ENCODE peak calls at places on chromosomes 12 and 14, in seven cellular contexts. B is IMR-90, I is H1, C is H9, Z is neuronal stem cell, V is mesendoderm, Q is trophoblast cell. D is an unnamed sample.

GRCh38 chr12:127928615-127929014 is 338.4 kb upstream of the TMEM132C start:
- DNase-seq in V (no peak), C (no peak), B (no peak), Q (no peak), Z (no peak), I (no peak), D (peak)

GRCh38 chr12:54217774-54218221 is 29.0 kb upstream of the SMUG1 start:
- DNase-seq in I (peak), B (no peak), Q (no peak), V (peak), Z (no peak), C (peak), D (no peak)

GRCh38 chr12:10153271-10154144 is 18.4 kb downstream of the OLR1 start:
- DNase-seq in I (peak), Q (peak), C (peak), V (peak), B (peak), Z (peak), D (peak)

GRCh38 chr12:110048242-110049027 is at the start of gene C12orf76:
- DNase-seq in V (peak), C (peak), Q (peak), B (peak), I (peak), Z (peak), D (peak)

GRCh38 chr14:91927216-91927615 is 20.3 kb downstream of the FBLN5 start:
- DNase-seq in B (peak), Z (no peak), I (no peak), V (no peak), C (no peak), Q (no peak), D (no peak)

GRCh38 chr14:32560213-32560857 is 231.2 kb downstream of the AKAP6 start:
- DNase-seq in B (peak), C (peak), V (peak), I (peak), Z (peak), Q (peak), D (peak)

GRCh38 chr14:96888593-96888992 is 91.4 kb downstream of the VRK1 start:
- DNase-seq in V (peak), Q (no peak), I (no peak), C (no peak), Z (peak), B (no peak), D (no peak)

GRCh38 chr14:102182190-102182589 is 42.5 kb downstream of the WDR20 start:
- DNase-seq in V (no peak), I (no peak), C (no peak), Z (no peak), Q (no peak), B (peak), D (peak)

GRCh38 chr12:52093346-52093745 is 13.8 kb downstream of the SMIM41 start:
- DNase-seq in V (no peak), B (no peak), Z (no peak), C (no peak), Q (no peak), I (no peak), D (no peak)

GRCh38 chr14:67532998-67533753 is at the start of gene PLEKHH1:
- DNase-seq in C (peak), Z (peak), V (peak), I (peak), Q (peak), B (peak), D (peak)

GRCh38 chr14:28704153-28704552 is 62.4 kb upstream of the FOXG1 start:
- DNase-seq in V (no peak), Q (no peak), B (no peak), C (no peak), Z (no peak), I (no peak), D (no peak)

GRCh38 chr12:4109826-4110225 is 163.7 kb upstream of the CCND2 start:
- DNase-seq in C (no peak), Q (no peak), I (peak), V (no peak), B (no peak), Z (no peak), D (no peak)

GRCh38 chr12:6267007-6267721 is 43.3 kb upstream of the PLEKHG6 start:
- DNase-seq in Z (no peak), C (no peak), B (peak), V (no peak), I (no peak), Q (peak), D (no peak)

GRCh38 chr12:53829130-53829529 is 77.4 kb upstream of the CISTR start:
- DNase-seq in C (no peak), I (no peak), Q (no peak), Z (no peak), V (no peak), B (no peak), D (no peak)

GRCh38 chr12:25800101-25800500 is 158.4 kb upstream of the RASSF8 start:
- DNase-seq in B (peak), Q (no peak), C (no peak), Z (no peak), V (no peak), I (no peak), D (no peak)

GRCh38 chr14:37139710-37140109 is 32.7 kb downstream of the SLC25A21 start:
- DNase-seq in Q (no peak), I (no peak), Z (no peak), B (no peak), V (no peak), C (no peak), D (no peak)

GRCh38 chr12:93377252-93377542 is 528 bp upstream of the NUDT4 start:
- DNase-seq in Z (no peak), I (no peak), V (no peak), C (no peak), Q (no peak), B (no peak), D (no peak)

GRCh38 chr14:53515264-53515663 is 362.1 kb upstream of the DDHD1 start:
- DNase-seq in C (no peak), B (peak), V (no peak), Q (no peak), I (no peak), Z (no peak), D (peak)

GRCh38 chr14:81169711-81170103 is 51.1 kb downstream of the GTF2A1 start:
- DNase-seq in B (peak), C (peak), I (no peak), V (peak), Q (no peak), Z (no peak), D (peak)

GRCh38 chr14:65095633-65096205 is 6.6 kb downstream of the MAX start:
- DNase-seq in I (no peak), C (no peak), Q (no peak), Z (no peak), V (no peak), B (peak), D (peak)

GRCh38 chr12:131929530-131930456 is 717 bp downstream of the PUS1 start:
- DNase-seq in C (peak), Q (no peak), I (no peak), B (peak), Z (no peak), V (peak), D (peak)

GRCh38 chr12:113098428-113099028 is 37.0 kb downstream of the RASAL1 start:
- DNase-seq in C (peak), Z (peak), Q (peak), B (peak), V (peak), I (peak), D (peak)

GRCh38 chr14:64707661-64708060 is 3.4 kb downstream of the PLEKHG3 start:
- DNase-seq in B (peak), C (no peak), Q (peak), V (peak), I (no peak), Z (no peak), D (peak)

GRCh38 chr14:31568671-31569070 is 7.5 kb downstream of the NUBPL start:
- DNase-seq in B (peak), I (no peak), Z (no peak), C (no peak), Q (no peak), V (no peak), D (peak)

GRCh38 chr12:42119085-42119633 is 25.5 kb downstream of the GXYLT1 start:
- DNase-seq in C (no peak), Z (no peak), Q (no peak), I (no peak), V (no peak), B (peak), D (peak)

GRCh38 chr14:100488057-100488456 is 99.2 kb downstream of the BEGAIN start:
- DNase-seq in I (no peak), Q (no peak), V (no peak), C (no peak), Z (no peak), B (no peak), D (no peak)

GRCh38 chr12:2332266-2332665 is 279.5 kb downstream of the CACNA1C start:
- DNase-seq in Z (no peak), V (no peak), I (no peak), Q (no peak), B (peak), C (no peak), D (no peak)

GRCh38 chr14:91872011-91872476 is 4.7 kb upstream of the TC2N start:
- DNase-seq in B (no peak), V (no peak), I (no peak), Q (no peak), Z (no peak), C (no peak), D (peak)

GRCh38 chr12:97308576-97309198 is 153.9 kb upstream of the RMST start:
- DNase-seq in I (no peak), V (peak), C (no peak), Q (peak), B (peak), Z (peak), D (peak)

GRCh38 chr12:68349921-68350606 is 17.9 kb upstream of the MDM1 start:
- DNase-seq in V (no peak), I (no peak), Z (no peak), B (no peak), Q (no peak), C (no peak), D (no peak)

GRCh38 chr14:104876251-104876699 is 11.2 kb downstream of the CEP170B start:
- DNase-seq in B (peak), Q (peak), C (peak), V (peak), I (peak), Z (no peak), D (peak)

GRCh38 chr14:48690349-48690748 is 895.8 kb downstream of the RPS29 start:
- DNase-seq in V (peak), B (peak), C (no peak), Z (no peak), Q (no peak), I (no peak), D (no peak)

GRCh38 chr12:93128332-93128707 is 199.2 kb upstream of the EEA1 start:
- DNase-seq in V (no peak), I (no peak), Z (no peak), C (no peak), B (no peak), Q (no peak), D (no peak)

GRCh38 chr12:25013061-25013460 is 64.2 kb upstream of the BCAT1 start:
- DNase-seq in Q (peak), I (no peak), Z (no peak), V (no peak), B (no peak), C (no peak), D (no peak)

GRCh38 chr12:105420659-105421240 is 90.3 kb downstream of the C12orf75 start:
- DNase-seq in Z (peak), I (peak), B (peak), Q (peak), V (peak), C (peak), D (peak)

GRCh38 chr14:58367296-58367695 is 28.4 kb upstream of the TOMM20L start:
- DNase-seq in B (no peak), V (no peak), Q (no peak), Z (no peak), I (no peak), C (no peak), D (no peak)

DNA sequence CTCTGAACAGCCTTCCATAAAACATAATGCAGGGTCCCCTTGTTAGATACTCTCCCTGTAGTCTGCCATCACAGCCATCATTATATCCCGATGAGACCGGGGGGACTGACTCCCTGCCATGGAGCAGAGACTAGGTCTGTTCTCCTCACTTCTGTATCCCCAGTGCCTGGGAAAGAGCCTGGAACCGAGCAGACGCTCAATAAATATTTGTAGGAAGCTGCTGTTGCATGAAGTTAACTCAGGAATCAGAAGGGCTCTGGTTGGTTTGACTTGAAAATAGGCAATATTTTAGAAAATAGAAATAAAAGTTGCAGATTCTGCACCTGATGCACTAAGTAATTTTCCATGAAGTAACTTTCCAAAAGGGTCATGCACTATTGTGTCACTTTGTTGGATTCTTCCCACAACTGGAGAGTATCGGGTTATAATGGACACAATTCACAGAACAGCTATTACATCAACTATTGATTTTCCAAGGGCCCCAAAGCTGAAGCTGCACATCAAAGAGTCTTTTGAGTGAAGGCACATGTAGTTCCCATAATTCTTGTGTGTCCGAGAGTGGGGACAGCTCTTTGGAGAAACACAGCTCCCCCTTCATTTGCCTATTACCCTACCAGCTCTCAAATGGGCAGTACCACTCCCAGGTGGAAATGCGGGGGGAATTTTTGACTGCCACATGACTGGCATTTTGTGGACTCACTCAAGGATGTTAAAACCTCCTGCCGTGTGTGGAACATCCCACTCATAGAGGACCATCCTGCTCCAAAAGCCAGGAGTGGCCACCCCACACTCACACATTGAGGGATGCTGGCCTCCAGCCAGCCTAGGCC is 18.8 kb downstream of the CLMN start:
- DNase-seq in C (no peak), I (no peak), V (no peak), Q (no peak), B (no peak), Z (no peak), D (no peak)
- H2AK5ac ChIP-seq in C (no peak), I (no peak), V (no peak), Q (no peak), B (no peak), Z (no peak), D (no peak)

GRCh38 chr14:30045720-30046119 is 118.1 kb upstream of the PRKD1 start:
- DNase-seq in V (no peak), Z (no peak), C (no peak), I (no peak), B (no peak), Q (no peak), D (no peak)
- H2AK5ac ChIP-seq in V (no peak), Z (no peak), C (no peak), I (no peak), B (no peak), Q (no peak), D (no peak)

DNA sequence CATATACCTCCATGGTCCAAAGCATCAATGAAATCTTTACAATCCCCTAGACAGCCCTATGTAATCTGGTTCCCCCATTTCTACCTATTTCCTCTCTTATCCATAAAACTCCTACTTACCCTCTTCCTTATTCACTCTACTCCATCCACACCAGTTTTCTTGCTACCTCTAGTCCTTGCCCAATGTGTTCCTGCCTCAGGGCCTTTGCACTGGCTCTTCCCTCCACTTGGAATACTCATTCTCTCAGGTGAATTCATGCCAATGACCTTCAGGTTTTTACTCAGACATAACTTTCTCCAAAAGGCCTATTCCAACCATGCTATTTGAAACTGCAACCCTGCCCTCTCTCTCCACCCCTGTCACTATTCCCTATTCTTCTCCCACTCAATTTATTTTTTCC is 138.7 kb upstream of the KRR1 start:
- DNase-seq in B (no peak), V (no peak), Z (no peak), Q (no peak), C (no peak), I (no peak), D (no peak)
- H2AK5ac ChIP-seq in B (peak), V (no peak), Z (no peak), Q (no peak), C (no peak), I (no peak), D (no peak)

GRCh38 chr14:93629636-93630035 is 158.6 kb downstream of the PRIMA1 start:
- DNase-seq in B (no peak), Z (no peak), V (peak), C (no peak), Q (no peak), I (no peak), D (no peak)
- H2AK5ac ChIP-seq in B (no peak), Z (no peak), V (no peak), C (no peak), Q (no peak), I (no peak), D (no peak)

GRCh38 chr12:58654021-58654420 is 266.3 kb downstream of the LRIG3 start:
- DNase-seq in Q (no peak), B (no peak), Z (no peak), C (no peak), I (no peak), V (no peak), D (no peak)
- H2AK5ac ChIP-seq in Q (no peak), B (no peak), Z (no peak), C (no peak), I (no peak), V (no peak), D (no peak)

GRCh38 chr14:56244138-56244789 is 126.1 kb downstream of the PELI2 start:
- DNase-seq in Z (no peak), B (peak), C (no peak), Q (no peak), I (no peak), V (no peak), D (no peak)

GRCh38 chr14:56248442-56248841 is 130.2 kb downstream of the PELI2 start:
- DNase-seq in Q (no peak), I (no peak), B (no peak), V (peak), Z (no peak), C (no peak), D (no peak)

GRCh38 chr14:56243110-56243509 is 124.9 kb downstream of the PELI2 start:
- DNase-seq in Q (no peak), I (no peak), V (peak), Z (no peak), C (no peak), B (no peak), D (no peak)

DNA sequence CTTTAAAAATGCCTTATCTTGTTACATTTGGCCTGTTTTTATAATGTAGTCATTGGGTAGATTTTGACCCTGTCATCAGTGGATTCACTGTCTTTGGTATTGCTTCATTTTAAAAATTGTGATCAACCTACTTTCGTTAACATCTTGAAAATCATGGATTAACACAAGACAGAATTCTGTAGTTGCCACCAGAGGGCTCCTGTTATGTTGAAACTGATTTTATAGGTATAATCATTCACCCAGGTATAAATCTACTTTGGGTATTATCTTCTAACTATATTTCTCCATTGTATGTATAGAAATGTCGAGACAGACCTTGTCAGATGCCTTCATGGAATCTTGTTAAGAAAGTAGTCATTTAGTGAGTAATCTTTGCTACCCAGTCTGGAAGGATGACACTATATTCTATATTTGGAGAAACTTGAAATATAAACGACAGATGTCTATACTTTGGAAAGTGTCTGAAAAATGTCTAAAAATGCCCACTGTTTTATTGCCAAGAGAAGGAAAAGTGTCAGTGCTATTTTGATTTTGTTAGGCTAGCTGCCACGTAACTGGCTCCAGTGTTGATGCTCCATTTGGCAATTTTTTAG is 129.4 kb downstream of the PELI2 start:
- DNase-seq in Q (no peak), B (peak), I (no peak), V (no peak), C (no peak), Z (no peak), D (peak)
- H2AK5ac ChIP-seq in Q (no peak), B (no peak), I (no peak), V (no peak), C (no peak), Z (no peak), D (no peak)

DNA sequence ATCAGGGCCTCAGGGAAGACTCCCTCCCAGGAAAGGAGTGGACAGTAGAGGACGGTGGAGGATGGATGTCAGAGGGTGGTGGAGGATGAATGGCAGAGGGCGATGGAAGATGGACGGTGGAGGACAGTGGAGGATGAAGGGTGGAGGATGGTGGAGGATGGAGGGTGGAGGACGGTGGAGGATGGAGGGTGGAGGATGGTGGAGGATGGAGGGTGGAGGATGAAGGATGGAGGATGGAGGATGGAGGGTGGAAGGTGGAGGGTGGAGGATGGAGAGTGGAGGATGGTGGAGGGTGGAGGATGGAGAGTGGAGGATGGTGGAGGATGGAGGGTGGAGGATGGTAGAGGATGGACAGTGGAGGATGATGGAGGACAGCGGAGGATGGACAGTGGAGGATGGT is 95.9 kb downstream of the LRRC74A start:
- DNase-seq in Z (no peak), I (no peak), B (no peak), V (no peak), Q (no peak), C (no peak), D (no peak)
- H2AK5ac ChIP-seq in Z (peak), I (peak), B (peak), V (peak), Q (peak), C (no peak), D (peak)

GRCh38 chr12:71410844-71411243 is 28.8 kb upstream of the LGR5 start:
- DNase-seq in B (no peak), C (no peak), V (no peak), Q (no peak), Z (no peak), I (no peak), D (no peak)
- H2AK5ac ChIP-seq in B (no peak), C (no peak), V (no peak), Q (no peak), Z (no peak), I (no peak), D (no peak)

GRCh38 chr14:79841433-79841832 is 369.9 kb downstream of the DIO2 start:
- DNase-seq in Z (no peak), Q (no peak), I (no peak), C (no peak), V (no peak), B (peak), D (no peak)
- H2AK5ac ChIP-seq in Z (no peak), Q (no peak), I (no peak), C (no peak), V (no peak), B (no peak), D (no peak)

GRCh38 chr12:79911889-79912656 is 22.8 kb downstream of the PPP1R12A start:
- DNase-seq in I (no peak), C (no peak), V (peak), B (peak), Q (peak), Z (no peak), D (no peak)
- H2AK5ac ChIP-seq in I (no peak), C (no peak), V (no peak), B (no peak), Q (no peak), Z (no peak), D (no peak)

D was measured in mesenchymal stem cell.